ENCODE peak calls at places on chromosomes 16 and 17, in seven cellular contexts. V, F, Q, L, T, D and R are unnamed samples.

GRCh38 chr16:89581861-89582563 is 6.5 kb downstream of the CPNE7 start:
- DNase-seq in V (no peak), F (no peak), Q (no peak), L (no peak), T (no peak), D (no peak), R (peak)

GRCh38 chr17:4008082-4008435 is 43.8 kb upstream of the ATP2A3 start:
- DNase-seq in V (no peak), F (no peak), Q (no peak), L (no peak), T (no peak), D (no peak), R (no peak)

GRCh38 chr17:60361889-60362288 is 30.0 kb downstream of the USP32 start:
- DNase-seq in V (no peak), F (no peak), Q (no peak), L (no peak), T (no peak), D (no peak), R (no peak)

GRCh38 chr16:11160676-11161115 is 95.3 kb downstream of the SOCS1 start:
- DNase-seq in V (no peak), F (no peak), Q (no peak), L (no peak), T (no peak), D (no peak), R (no peak)

GRCh38 chr17:22692066-22692800 is 999.9 kb downstream of the KCNJ18 start:
- DNase-seq in V (no peak), F (no peak), Q (no peak), L (no peak), T (no peak), D (no peak), R (no peak)

GRCh38 chr16:50403491-50403890 is 34.7 kb upstream of the BRD7 start:
- DNase-seq in V (no peak), F (no peak), Q (no peak), L (no peak), T (no peak), D (no peak), R (no peak)

GRCh38 chr16:81366316-81366932 is 51.7 kb downstream of the GAN start:
- DNase-seq in V (peak), F (peak), Q (peak), L (no peak), T (no peak), D (peak), R (peak)

GRCh38 chr16:14125030-14125681 is 54.0 kb downstream of the MRTFB start:
- DNase-seq in V (no peak), F (no peak), Q (no peak), L (no peak), T (no peak), D (no peak), R (no peak)

GRCh38 chr17:50527155-50527762 is 5.3 kb upstream of the EPN3 start:
- DNase-seq in V (no peak), F (no peak), Q (no peak), L (no peak), T (no peak), D (no peak), R (no peak)

GRCh38 chr16:19410435-19411153 is 7.1 kb upstream of the TMC5 start:
- DNase-seq in V (no peak), F (peak), Q (no peak), L (no peak), T (no peak), D (peak), R (no peak)

GRCh38 chr17:57106836-57107497 is 21.9 kb downstream of the AKAP1 start:
- DNase-seq in V (no peak), F (no peak), Q (no peak), L (no peak), T (no peak), D (no peak), R (no peak)

GRCh38 chr16:74309789-74310781 is 13.5 kb downstream of the PSMD7 start:
- DNase-seq in V (peak), F (peak), Q (peak), L (no peak), T (no peak), D (peak), R (peak)

GRCh38 chr17:21843951-21844590 is 151.7 kb downstream of the KCNJ18 start:
- DNase-seq in V (no peak), F (no peak), Q (no peak), L (no peak), T (no peak), D (no peak), R (no peak)

GRCh38 chr16:30121741-30122620 is 1.0 kb downstream of the MAPK3 start:
- DNase-seq in V (peak), F (no peak), Q (no peak), L (no peak), T (no peak), D (no peak), R (peak)